ENCODE peak calls at places on chromosomes 2 and 18, in ten cellular contexts. L is GM23338, S is OCI-LY7, D is upper lobe of right lung, J is left ventricle myocardium inferior, I is right lobe of liver, F is ovary, A is cardiac muscle cell, O is H9, T is stomach. Z is an unnamed sample.
A peak's percentile ranks its signal among the peaks of the same experiment; 100 is the strongest.

GRCh38 chr2:233803994-233804393 is 25.9 kb downstream of the MROH2A start:
- DNase-seq in D (no peak), T (peak; percentile 14), S (no peak), J (no peak), L (no peak), F (no peak), O (no peak), A (no peak), I (no peak), Z (no peak)

GRCh38 chr18:56248613-56249235 is 389.7 kb downstream of the TXNL1 start:
- DNase-seq in L (no peak), D (no peak), I (no peak), S (peak; percentile 83), J (no peak), T (no peak), A (no peak), F (no peak), O (no peak), Z (no peak)

GRCh38 chr2:118443596-118443995 is 355.3 kb downstream of the INSIG2 start:
- DNase-seq in I (no peak), A (no peak), S (no peak), O (no peak), D (no peak), F (no peak), T (no peak), L (no peak), J (no peak), Z (peak; percentile 31)

GRCh38 chr2:212794471-212794870 is 255.9 kb upstream of the ERBB4 start:
- DNase-seq in O (no peak), A (no peak), S (no peak), T (no peak), D (no peak), F (no peak), L (no peak), J (no peak), I (no peak), Z (peak; percentile 29)

GRCh38 chr2:136651611-136652010 is 113.7 kb upstream of the THSD7B start:
- DNase-seq in T (no peak), F (no peak), D (no peak), J (no peak), O (no peak), S (no peak), A (no peak), I (no peak), L (no peak), Z (no peak)

GRCh38 chr2:152611458-152612231 is 105.6 kb downstream of the PRPF40A start:
- DNase-seq in O (no peak), S (peak; percentile 4), D (no peak), T (no peak), L (no peak), A (no peak), J (peak; percentile 30), F (peak; percentile 45), I (no peak), Z (no peak)

GRCh38 chr2:178828496-178828895 is 21.3 kb upstream of the TTN start:
- DNase-seq in O (no peak), J (no peak), T (no peak), I (no peak), L (no peak), D (no peak), F (no peak), A (no peak), S (no peak), Z (no peak)

GRCh38 chr2:74374509-74375205 is 5.5 kb downstream of the DCTN1 start:
- DNase-seq in D (no peak), S (no peak), A (peak; percentile 89), F (no peak), J (peak; percentile 78), O (peak; percentile 93), I (no peak), T (peak; percentile 71), L (peak; percentile 95), Z (peak; percentile 70)

GRCh38 chr2:164458801-164459200 is 162.5 kb downstream of the GRB14 start:
- DNase-seq in A (peak; percentile 33), T (no peak), J (no peak), O (peak; percentile 74), D (no peak), I (no peak), F (no peak), S (no peak), L (peak; percentile 59), Z (no peak)

GRCh38 chr18:62717059-62717849 is 1.9 kb downstream of the PHLPP1 start:
- DNase-seq in J (no peak), L (peak; percentile 70), I (no peak), A (peak; percentile 15), D (no peak), F (peak; percentile 20), S (peak; percentile 39), O (peak; percentile 57), T (peak; percentile 52), Z (peak; percentile 91)

GRCh38 chr2:129199501-129199900 is 780.0 kb upstream of the RAB6C start:
- DNase-seq in L (no peak), T (no peak), S (no peak), J (no peak), A (no peak), I (no peak), D (no peak), F (no peak), O (no peak), Z (no peak)

GRCh38 chr2:118363604-118364003 is 275.3 kb downstream of the INSIG2 start:
- DNase-seq in J (no peak), L (no peak), D (no peak), T (no peak), I (no peak), S (no peak), A (no peak), F (no peak), O (no peak), Z (peak; percentile 66)

GRCh38 chr2:88549616-88550292 is 77.5 kb downstream of the EIF2AK3 start:
- DNase-seq in A (peak; percentile 11), T (no peak), J (no peak), S (no peak), F (no peak), D (no peak), I (no peak), L (peak; percentile 88), O (peak; percentile 72), Z (no peak)

GRCh38 chr2:145688156-145688555 is 1168.2 kb upstream of the ZEB2 start:
- DNase-seq in F (no peak), O (no peak), A (no peak), D (no peak), J (no peak), S (no peak), T (no peak), L (no peak), I (no peak), Z (no peak)

GRCh38 chr2:128607440-128607839 is 288.8 kb upstream of the HS6ST1 start:
- DNase-seq in D (peak; percentile 56), J (peak; percentile 8), A (no peak), O (no peak), I (no peak), F (no peak), S (no peak), L (no peak), T (no peak), Z (no peak)

GRCh38 chr2:62407401-62407800 is 98.6 kb downstream of the TMEM17 start:
- DNase-seq in L (no peak), O (no peak), D (no peak), J (no peak), T (no peak), S (no peak), A (no peak), I (no peak), F (no peak), Z (no peak)

GRCh38 chr2:25524507-25524906 is 148.9 kb downstream of the DTNB start:
- DNase-seq in S (no peak), F (no peak), I (no peak), A (no peak), D (no peak), L (no peak), T (no peak), O (no peak), J (no peak), Z (no peak)

GRCh38 chr2:37984176-37984575 is 59.1 kb downstream of the RMDN2 start:
- DNase-seq in L (no peak), T (no peak), S (no peak), J (no peak), A (no peak), F (no peak), D (no peak), I (no peak), O (no peak), Z (no peak)

GRCh38 chr18:59874166-59874565 is 25.6 kb upstream of the PMAIP1 start:
- DNase-seq in I (no peak), A (no peak), T (no peak), S (no peak), J (no peak), D (no peak), L (no peak), O (no peak), F (no peak), Z (no peak)

GRCh38 chr2:109239720-109240119 is 110.7 kb downstream of the SH3RF3 start:
- DNase-seq in I (no peak), J (no peak), D (no peak), A (no peak), F (no peak), O (no peak), T (no peak), L (no peak), S (no peak), Z (no peak)
- H3K4me1 ChIP-seq in I (no peaks in the 10 kb centered on the region), J (peaks cover 86% of the 10 kb centered on the region), D (peaks cover 39% of the 10 kb centered on the region), A (peaks cover 32% of the 10 kb centered on the region), F (peaks cover 18% of the 10 kb centered on the region), O (no peaks in the 10 kb centered on the region), T (peaks cover 41% of the 10 kb centered on the region), L (no peaks in the 10 kb centered on the region), S (no peaks in the 10 kb centered on the region), Z (peaks cover 11% of the 10 kb centered on the region)

GRCh38 chr2:33214857-33215256 is 261.6 kb upstream of the RASGRP3 start:
- DNase-seq in A (no peak), S (no peak), I (no peak), L (no peak), J (no peak), O (no peak), F (no peak), D (no peak), T (no peak), Z (no peak)
- H3K27ac ChIP-seq in A (no peak overlapping the region), S (no peak overlapping the region), I (no peak overlapping the region), L (no peak overlapping the region), J (peak overlapping the region; percentile 61), O (no peak overlapping the region), F (no peak overlapping the region), D (no peak overlapping the region), T (peak overlapping the region; percentile 76), Z (no peak overlapping the region)

DNA sequence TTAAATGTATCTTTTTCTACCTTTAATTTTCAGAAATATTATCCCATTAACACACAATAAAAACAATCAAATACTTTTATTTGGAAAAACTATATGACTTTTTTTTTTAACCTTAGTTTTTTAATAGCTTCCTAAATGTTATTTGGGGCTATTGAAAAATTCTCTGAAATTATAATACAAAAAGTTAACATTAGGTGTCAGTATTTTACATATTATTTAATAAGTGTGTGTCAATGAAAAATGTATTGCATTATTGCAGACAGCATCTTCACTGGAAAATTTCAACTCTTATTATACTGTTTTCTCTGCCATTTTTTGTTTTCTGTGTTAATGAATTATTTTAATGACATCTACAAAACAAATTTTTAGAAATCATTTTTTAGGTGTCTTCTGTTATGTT is 51.1 kb upstream of the ARHGAP15 start:
- DNase-seq in T (no peak), A (no peak), J (no peak), O (no peak), D (no peak), L (no peak), S (no peak), F (no peak), I (no peak), Z (no peak)
- TF ChIP-seq CTCF in T (no peak), A (no peak), J (no peak), O (no peak), D (no peak), L (no peak), S (peak; percentile 63), F (no peak), I (no peak), Z (peak; percentile 32)

GRCh38 chr2:172549131-172549530 is 6.8 kb upstream of the PDK1 start:
- DNase-seq in A (no peak), S (no peak), L (no peak), J (no peak), I (no peak), D (no peak), F (no peak), O (no peak), T (no peak), Z (no peak)
- H3K4me1 ChIP-seq in A (peaks cover 40% of the 10 kb centered on the region), S (no peaks in the 10 kb centered on the region), L (peaks cover 48% of the 10 kb centered on the region), J (peaks cover 16% of the 10 kb centered on the region), I (no peaks in the 10 kb centered on the region), D (no peaks in the 10 kb centered on the region), F (no peaks in the 10 kb centered on the region), O (peaks cover 15% of the 10 kb centered on the region), T (no peaks in the 10 kb centered on the region), Z (peaks cover 9% of the 10 kb centered on the region)